ENCODE peak calls at places on chromosomes 13 and 19, in five cellular contexts. One of them, this sample, is unnamed.

GRCh38 chr19:34662919-34663318 is 14.0 kb downstream of the SCGB2B2 start:
- DNase-seq in posterior cingulate gyrus: no peak
- DNase-seq in HS-27A: no peak
- DNase-seq in HS-5: no peak
- DNase-seq in activated CD4-positive, alpha-beta T cell treated with anti-CD3 and anti-CD28 coated beads, Interleukin-2, amount 10 ng/mL, durations not matched to agents 7 days and 5 days: peak
- DNase-seq in this sample: no peak

GRCh38 chr13:87827479-87827878 is 156.3 kb downstream of the SLITRK5 start:
- DNase-seq in posterior cingulate gyrus: no peak
- DNase-seq in HS-27A: no peak
- DNase-seq in activated CD4-positive, alpha-beta T cell treated with anti-CD3 and anti-CD28 coated beads, Interleukin-2, amount 10 ng/mL, durations not matched to agents 7 days and 5 days: no peak
- DNase-seq in HS-5: peak
- DNase-seq in this sample: no peak

GRCh38 chr19:10104665-10105221 is 1.4 kb upstream of the PPAN start:
- DNase-seq in HS-27A: no peak
- DNase-seq in posterior cingulate gyrus: no peak
- DNase-seq in activated CD4-positive, alpha-beta T cell treated with anti-CD3 and anti-CD28 coated beads, Interleukin-2, amount 10 ng/mL, durations not matched to agents 7 days and 5 days: peak
- DNase-seq in HS-5: no peak
- DNase-seq in this sample: peak

GRCh38 chr13:30307194-30307965 is at the start of gene KATNAL1:
- DNase-seq in posterior cingulate gyrus: peak
- DNase-seq in HS-5: no peak
- DNase-seq in HS-27A: no peak
- DNase-seq in activated CD4-positive, alpha-beta T cell treated with anti-CD3 and anti-CD28 coated beads, Interleukin-2, amount 10 ng/mL, durations not matched to agents 7 days and 5 days: peak
- DNase-seq in this sample: no peak

GRCh38 chr13:107881362-107881761 is 334.0 kb downstream of the LIG4 start:
- DNase-seq in posterior cingulate gyrus: no peak
- DNase-seq in HS-27A: no peak
- DNase-seq in HS-5: no peak
- DNase-seq in activated CD4-positive, alpha-beta T cell treated with anti-CD3 and anti-CD28 coated beads, Interleukin-2, amount 10 ng/mL, durations not matched to agents 7 days and 5 days: no peak
- DNase-seq in this sample: no peak

GRCh38 chr13:112374271-112374670 is 1.9 kb upstream of the SPACA7 start:
- DNase-seq in activated CD4-positive, alpha-beta T cell treated with anti-CD3 and anti-CD28 coated beads, Interleukin-2, amount 10 ng/mL, durations not matched to agents 7 days and 5 days: no peak
- DNase-seq in HS-5: no peak
- DNase-seq in posterior cingulate gyrus: no peak
- DNase-seq in HS-27A: no peak
- DNase-seq in this sample: no peak

GRCh38 chr19:56211718-56212117 is 9.6 kb downstream of the ZSCAN5C start:
- DNase-seq in HS-27A: no peak
- DNase-seq in posterior cingulate gyrus: no peak
- DNase-seq in HS-5: no peak
- DNase-seq in activated CD4-positive, alpha-beta T cell treated with anti-CD3 and anti-CD28 coated beads, Interleukin-2, amount 10 ng/mL, durations not matched to agents 7 days and 5 days: no peak
- DNase-seq in this sample: no peak

GRCh38 chr13:31385534-31385933 is 185.8 kb downstream of the B3GLCT start:
- DNase-seq in HS-27A: no peak
- DNase-seq in posterior cingulate gyrus: no peak
- DNase-seq in activated CD4-positive, alpha-beta T cell treated with anti-CD3 and anti-CD28 coated beads, Interleukin-2, amount 10 ng/mL, durations not matched to agents 7 days and 5 days: no peak
- DNase-seq in HS-5: no peak
- DNase-seq in this sample: no peak

GRCh38 chr19:18762125-18763023 is 28.7 kb downstream of the COMP start:
- DNase-seq in activated CD4-positive, alpha-beta T cell treated with anti-CD3 and anti-CD28 coated beads, Interleukin-2, amount 10 ng/mL, durations not matched to agents 7 days and 5 days: no peak
- DNase-seq in HS-27A: no peak
- DNase-seq in HS-5: no peak
- DNase-seq in posterior cingulate gyrus: no peak
- DNase-seq in this sample: no peak

GRCh38 chr19:48658483-48658882 is 12.5 kb upstream of the CA11 start:
- DNase-seq in HS-5: no peak
- DNase-seq in HS-27A: no peak
- DNase-seq in activated CD4-positive, alpha-beta T cell treated with anti-CD3 and anti-CD28 coated beads, Interleukin-2, amount 10 ng/mL, durations not matched to agents 7 days and 5 days: no peak
- DNase-seq in posterior cingulate gyrus: no peak
- DNase-seq in this sample: no peak

GRCh38 chr13:36261011-36261410 is 36.6 kb downstream of the CCDC169 start:
- DNase-seq in HS-27A: no peak
- DNase-seq in HS-5: no peak
- DNase-seq in activated CD4-positive, alpha-beta T cell treated with anti-CD3 and anti-CD28 coated beads, Interleukin-2, amount 10 ng/mL, durations not matched to agents 7 days and 5 days: no peak
- DNase-seq in posterior cingulate gyrus: no peak
- DNase-seq in this sample: no peak

GRCh38 chr13:33351324-33351723 is 65.8 kb upstream of the STARD13 start:
- DNase-seq in HS-5: no peak
- DNase-seq in posterior cingulate gyrus: no peak
- DNase-seq in HS-27A: no peak
- DNase-seq in activated CD4-positive, alpha-beta T cell treated with anti-CD3 and anti-CD28 coated beads, Interleukin-2, amount 10 ng/mL, durations not matched to agents 7 days and 5 days: no peak
- DNase-seq in this sample: no peak

GRCh38 chr19:3387645-3388589 is 21.5 kb downstream of the NFIC start:
- DNase-seq in HS-5: no peak
- DNase-seq in activated CD4-positive, alpha-beta T cell treated with anti-CD3 and anti-CD28 coated beads, Interleukin-2, amount 10 ng/mL, durations not matched to agents 7 days and 5 days: no peak
- DNase-seq in posterior cingulate gyrus: peak
- DNase-seq in HS-27A: no peak
- DNase-seq in this sample: no peak

GRCh38 chr19:17402982-17403855 is 2.2 kb downstream of the BST2 start:
- DNase-seq in posterior cingulate gyrus: no peak
- DNase-seq in HS-5: no peak
- DNase-seq in activated CD4-positive, alpha-beta T cell treated with anti-CD3 and anti-CD28 coated beads, Interleukin-2, amount 10 ng/mL, durations not matched to agents 7 days and 5 days: peak
- DNase-seq in HS-27A: no peak
- DNase-seq in this sample: peak

This sample was measured in stimulated activated naive CD4-positive, alpha-beta T cell.